ENCODE peak calls at places on chromosomes 16 and 17, in four cellular contexts. A, I, R and N are unnamed samples.
A peak's percentile ranks its signal among the peaks of the same experiment; 100 is the strongest.

GRCh38 chr17:49730078-49730786 is 22.5 kb upstream of the SLC35B1 start:
- DNase-seq in I (no peak), A (no peak), R (peak; percentile 93), N (no peak)

GRCh38 chr16:75099738-75100615 is 16.6 kb downstream of the LDHD start:
- DNase-seq in I (no peak), A (no peak), R (peak; percentile 62), N (peak; percentile 45)

GRCh38 chr17:43171761-43172487 is 910 bp downstream of the NBR1 start:
- DNase-seq in I (no peak), A (no peak), R (peak; percentile 67), N (no peak)

GRCh38 chr17:4839965-4840892 is 7.1 kb downstream of the MINK1 start:
- DNase-seq in A (no peak), I (no peak), R (no peak), N (no peak)

GRCh38 chr16:50680907-50681885 is at the start of gene SNX20:
- DNase-seq in R (no peak), I (no peak), A (peak; percentile 36), N (peak; percentile 67)

GRCh38 chr17:68089881-68090280 is 54.3 kb downstream of the KPNA2 start:
- DNase-seq in I (no peak), R (peak; percentile 72), A (no peak), N (peak; percentile 13)

GRCh38 chr17:6286239-6286638 is 148.7 kb downstream of the AIPL1 start:
- DNase-seq in I (no peak), R (no peak), A (no peak), N (no peak)

GRCh38 chr17:81230043-81230820 is 7.5 kb upstream of the CEP131 start:
- DNase-seq in I (no peak), A (no peak), R (no peak), N (no peak)

GRCh38 chr17:48526986-48527741 is 3.6 kb downstream of the HOXB1 start:
- DNase-seq in I (no peak), A (no peak), R (no peak), N (no peak)

GRCh38 chr17:70230883-70231282 is 61.6 kb downstream of the KCNJ2 start:
- DNase-seq in R (no peak), I (no peak), A (no peak), N (no peak)

GRCh38 chr17:44587339-44587738 is 30.1 kb downstream of the FZD2 start:
- DNase-seq in I (no peak), R (peak; percentile 62), A (no peak), N (no peak)

GRCh38 chr16:72947379-72948237 is 100.3 kb downstream of the ZFHX3 start:
- DNase-seq in A (no peak), R (no peak), I (peak; percentile 33), N (no peak)

GRCh38 chr17:44502598-44503079 is 567 bp downstream of the GPATCH8 start:
- DNase-seq in I (peak; percentile 19), R (no peak), A (no peak), N (no peak)

GRCh38 chr16:1343428-1344242 is 8.0 kb downstream of the TSR3 start:
- DNase-seq in A (no peak), I (no peak), R (no peak), N (no peak)

GRCh38 chr16:89384282-89384681 is 106.1 kb downstream of the ANKRD11 start:
- DNase-seq in I (no peak), A (no peak), R (no peak), N (no peak)

GRCh38 chr16:19114359-19115147 is 789 bp downstream of the ITPRIPL2 start:
- DNase-seq in I (no peak), R (peak; percentile 72), A (no peak), N (no peak)

GRCh38 chr16:59886021-59886420 is 1151.9 kb upstream of the GOT2 start:
- DNase-seq in R (peak; percentile 53), I (no peak), A (no peak), N (no peak)

GRCh38 chr17:77119668-77120301 is 21.0 kb upstream of the SEC14L1 start:
- DNase-seq in A (no peak), I (no peak), R (no peak), N (no peak)

GRCh38 chr16:85029981-85030381 is 2.4 kb downstream of the KIAA0513 start:
- DNase-seq in I (no peak), R (no peak), A (no peak), N (no peak)

GRCh38 chr16:89847930-89848297 is 19.6 kb downstream of the SPIRE2 start:
- DNase-seq in I (no peak), A (no peak), R (no peak), N (no peak)

GRCh38 chr17:77165577-77165976 is 24.8 kb downstream of the SEC14L1 start:
- DNase-seq in R (no peak), A (no peak), I (no peak), N (no peak)

GRCh38 chr16:71542377-71542776 is 16.2 kb downstream of the CHST4 start:
- DNase-seq in A (peak; percentile 30), R (peak; percentile 7), I (no peak), N (peak; percentile 52)

GRCh38 chr17:67993153-67993997 is 2.9 kb downstream of the C17orf58 start:
- DNase-seq in R (peak; percentile 82), I (peak; percentile 92), A (peak; percentile 62), N (peak; percentile 58)

GRCh38 chr16:68404736-68405345 is 43.5 kb downstream of the SMPD3 start:
- DNase-seq in A (no peak), I (no peak), R (no peak), N (no peak)